ENCODE peak calls at places on chromosome 14, in ten cellular contexts. One of them, this sample, is unnamed.

GRCh38 chr14:71658261-71658860 is 273.9 kb upstream of the RGS6 start:
- DNase-seq in A549: no peak
- DNase-seq in fibroblast of pulmonary artery: no peak
- DNase-seq in BJ: no peak
- DNase-seq in foreskin fibroblast: peak; percentile 51
- DNase-seq in upper lobe of right lung: no peak
- DNase-seq in cardiac muscle cell: no peak
- DNase-seq in GM23338: no peak
- DNase-seq in kidney epithelial cell: no peak
- DNase-seq in Caco-2: no peak
- DNase-seq in this sample: no peak

GRCh38 chr14:51581017-51581881 is 70.5 kb upstream of the FRMD6 start:
- DNase-seq in A549: peak; percentile 55
- DNase-seq in fibroblast of pulmonary artery: peak; percentile 59
- DNase-seq in BJ: peak; percentile 80
- DNase-seq in foreskin fibroblast: peak; percentile 75
- DNase-seq in upper lobe of right lung: no peak
- DNase-seq in cardiac muscle cell: no peak
- DNase-seq in GM23338: no peak
- DNase-seq in kidney epithelial cell: peak; percentile 39
- DNase-seq in Caco-2: no peak
- DNase-seq in this sample: no peak

GRCh38 chr14:65412881-65413738 is 580 bp downstream of the FUT8 start:
- DNase-seq in A549: peak; percentile 77
- DNase-seq in fibroblast of pulmonary artery: peak; percentile 74
- DNase-seq in BJ: no peak
- DNase-seq in foreskin fibroblast: peak; percentile 88
- DNase-seq in upper lobe of right lung: peak; percentile 90
- DNase-seq in cardiac muscle cell: peak; percentile 91
- DNase-seq in GM23338: peak; percentile 70
- DNase-seq in kidney epithelial cell: no peak
- DNase-seq in Caco-2: peak; percentile 52
- DNase-seq in this sample: no peak

GRCh38 chr14:29569194-29569593 is 358.5 kb downstream of the PRKD1 start:
- DNase-seq in A549: no peak
- DNase-seq in fibroblast of pulmonary artery: no peak
- DNase-seq in BJ: no peak
- DNase-seq in foreskin fibroblast: no peak
- DNase-seq in upper lobe of right lung: no peak
- DNase-seq in cardiac muscle cell: no peak
- DNase-seq in GM23338: no peak
- DNase-seq in kidney epithelial cell: no peak
- DNase-seq in Caco-2: no peak
- DNase-seq in this sample: no peak

GRCh38 chr14:39050389-39050788 is 52.6 kb downstream of the SEC23A start:
- DNase-seq in A549: peak; percentile 21
- DNase-seq in fibroblast of pulmonary artery: peak; percentile 65
- DNase-seq in BJ: peak; percentile 35
- DNase-seq in foreskin fibroblast: peak; percentile 80
- DNase-seq in upper lobe of right lung: no peak
- DNase-seq in cardiac muscle cell: no peak
- DNase-seq in GM23338: no peak
- DNase-seq in kidney epithelial cell: peak; percentile 76
- DNase-seq in Caco-2: peak; percentile 51
- DNase-seq in this sample: peak; percentile 10

GRCh38 chr14:30584058-30584630 is 25.2 kb downstream of the G2E3 start:
- DNase-seq in A549: no peak
- DNase-seq in fibroblast of pulmonary artery: no peak
- DNase-seq in BJ: no peak
- DNase-seq in foreskin fibroblast: peak; percentile 24
- DNase-seq in upper lobe of right lung: no peak
- DNase-seq in cardiac muscle cell: no peak
- DNase-seq in GM23338: no peak
- DNase-seq in kidney epithelial cell: no peak
- DNase-seq in Caco-2: no peak
- DNase-seq in this sample: no peak

GRCh38 chr14:72401632-72402428 is 469.6 kb downstream of the RGS6 start:
- DNase-seq in A549: no peak
- DNase-seq in fibroblast of pulmonary artery: no peak
- DNase-seq in BJ: no peak
- DNase-seq in foreskin fibroblast: no peak
- DNase-seq in upper lobe of right lung: no peak
- DNase-seq in cardiac muscle cell: no peak
- DNase-seq in GM23338: no peak
- DNase-seq in kidney epithelial cell: no peak
- DNase-seq in Caco-2: no peak
- DNase-seq in this sample: no peak

GRCh38 chr14:20657216-20658211 is 16.0 kb upstream of the OR6S1 start:
- DNase-seq in A549: peak; percentile 92
- DNase-seq in fibroblast of pulmonary artery: no peak
- DNase-seq in BJ: no peak
- DNase-seq in foreskin fibroblast: peak; percentile 7
- DNase-seq in upper lobe of right lung: no peak
- DNase-seq in cardiac muscle cell: no peak
- DNase-seq in GM23338: peak; percentile 96
- DNase-seq in kidney epithelial cell: no peak
- DNase-seq in Caco-2: peak; percentile 80
- DNase-seq in this sample: no peak

GRCh38 chr14:39372656-39373055 is 59.6 kb downstream of the FBXO33 start:
- DNase-seq in A549: no peak
- DNase-seq in fibroblast of pulmonary artery: peak; percentile 45
- DNase-seq in BJ: no peak
- DNase-seq in foreskin fibroblast: peak; percentile 62
- DNase-seq in upper lobe of right lung: no peak
- DNase-seq in cardiac muscle cell: no peak
- DNase-seq in GM23338: no peak
- DNase-seq in kidney epithelial cell: no peak
- DNase-seq in Caco-2: no peak
- DNase-seq in this sample: no peak

DNA sequence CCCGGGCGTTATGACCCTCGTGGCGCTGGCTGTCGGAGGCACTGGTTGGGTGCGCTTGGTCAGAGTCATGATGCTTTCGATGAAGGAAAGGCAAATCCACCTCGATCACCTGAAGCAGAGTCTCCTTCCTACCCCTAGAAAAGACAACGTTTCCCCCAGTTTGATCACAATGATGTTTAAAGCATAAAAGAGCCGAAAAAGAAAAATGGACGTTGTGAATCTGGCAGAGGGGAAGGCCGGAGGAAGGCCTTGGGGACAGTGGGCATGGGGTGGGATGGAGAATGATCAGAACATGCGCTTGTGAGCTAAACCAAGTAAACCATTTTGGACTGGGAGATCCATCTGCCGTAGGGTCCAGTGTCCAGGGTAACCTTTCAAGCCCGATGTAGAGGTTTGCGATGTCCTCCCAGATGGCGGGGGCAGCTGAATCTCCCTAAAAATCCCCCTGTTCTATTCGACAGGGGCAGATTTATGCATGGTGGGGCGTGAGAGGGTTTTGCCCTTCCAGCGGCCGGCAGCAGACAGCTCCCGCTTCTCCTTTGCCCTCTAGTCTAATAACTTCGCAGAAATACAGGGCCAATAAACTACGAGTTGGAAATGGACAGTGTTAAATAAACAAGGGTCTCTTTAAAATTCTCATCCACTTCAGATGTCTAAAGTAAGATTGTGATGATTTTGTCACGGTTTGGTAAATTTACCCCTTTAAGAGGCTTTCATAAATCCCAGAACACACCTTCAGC is 2.3 kb upstream of the OTX2 start:
- DNase-seq in A549: no peak
- DNase-seq in fibroblast of pulmonary artery: no peak
- DNase-seq in BJ: no peak
- DNase-seq in foreskin fibroblast: no peak
- DNase-seq in upper lobe of right lung: no peak
- DNase-seq in cardiac muscle cell: no peak
- DNase-seq in GM23338: no peak
- DNase-seq in kidney epithelial cell: no peak
- DNase-seq in Caco-2: no peak
- DNase-seq in this sample: no peak
- H3K4me3 ChIP-seq in A549: no peak overlapping the region
- H3K4me3 ChIP-seq in fibroblast of pulmonary artery: no peak overlapping the region
- H3K4me3 ChIP-seq in BJ: no peak overlapping the region
- H3K4me3 ChIP-seq in foreskin fibroblast: no peak overlapping the region
- H3K4me3 ChIP-seq in upper lobe of right lung: no peak overlapping the region
- H3K4me3 ChIP-seq in cardiac muscle cell: no peak overlapping the region
- H3K4me3 ChIP-seq in GM23338: peak overlapping the region; percentile 61
- H3K4me3 ChIP-seq in kidney epithelial cell: no peak overlapping the region
- H3K4me3 ChIP-seq in Caco-2: no peak overlapping the region
- H3K4me3 ChIP-seq in this sample: peak overlapping the region; percentile 95

GRCh38 chr14:73591690-73592448 is at the start of gene ACOT4:
- DNase-seq in A549: peak; percentile 62
- DNase-seq in fibroblast of pulmonary artery: peak; percentile 25
- DNase-seq in BJ: no peak
- DNase-seq in foreskin fibroblast: peak; percentile 62
- DNase-seq in upper lobe of right lung: peak; percentile 80
- DNase-seq in cardiac muscle cell: peak; percentile 28
- DNase-seq in GM23338: peak; percentile 73
- DNase-seq in kidney epithelial cell: no peak
- DNase-seq in Caco-2: peak; percentile 59
- DNase-seq in this sample: no peak
- TF ChIP-seq CTCF in A549: peak; percentile 11
- TF ChIP-seq CTCF in fibroblast of pulmonary artery: no peak
- TF ChIP-seq CTCF in BJ: no peak
- TF ChIP-seq CTCF in foreskin fibroblast: no peak
- TF ChIP-seq CTCF in upper lobe of right lung: peak; percentile 11
- TF ChIP-seq CTCF in cardiac muscle cell: no peak
- TF ChIP-seq CTCF in GM23338: peak; percentile 12
- TF ChIP-seq CTCF in kidney epithelial cell: no peak
- TF ChIP-seq CTCF in Caco-2: peak; percentile 25
- TF ChIP-seq CTCF in this sample: peak; percentile 1

DNA sequence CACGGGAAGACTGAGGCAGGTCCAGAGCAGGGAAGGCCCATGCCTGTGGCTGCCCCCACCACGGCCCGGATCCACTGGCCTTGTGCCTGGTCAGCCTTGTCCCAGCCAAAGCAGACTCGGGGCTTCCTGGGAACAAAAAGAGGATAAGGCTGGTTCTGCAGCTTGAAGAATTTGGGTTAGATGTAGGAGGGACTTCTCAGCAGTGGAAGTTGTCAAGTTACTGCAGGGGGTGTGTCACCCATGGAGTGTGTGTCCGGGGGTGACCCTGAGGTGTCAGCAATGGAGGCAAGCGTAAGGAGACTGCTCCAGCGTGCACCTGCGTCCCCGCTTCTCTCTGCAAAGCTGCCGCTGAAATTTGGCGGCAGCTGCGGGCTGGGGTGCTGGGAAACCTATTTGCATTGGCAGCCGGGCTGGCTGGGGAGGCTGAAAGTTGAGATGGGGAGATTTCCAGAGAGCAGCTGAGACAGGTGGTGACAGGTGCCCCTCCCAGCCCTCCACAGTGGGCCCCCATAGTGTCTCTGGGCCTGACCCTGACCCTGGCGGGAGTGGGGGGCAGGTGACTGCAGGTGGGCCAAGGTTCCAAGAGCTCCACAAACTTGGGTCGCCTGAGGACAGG is 12.5 kb upstream of the TNFAIP2 start:
- DNase-seq in A549: no peak
- DNase-seq in fibroblast of pulmonary artery: no peak
- DNase-seq in BJ: no peak
- DNase-seq in foreskin fibroblast: no peak
- DNase-seq in upper lobe of right lung: no peak
- DNase-seq in cardiac muscle cell: no peak
- DNase-seq in GM23338: peak; percentile 60
- DNase-seq in kidney epithelial cell: no peak
- DNase-seq in Caco-2: no peak
- DNase-seq in this sample: no peak
- H3K4me3 ChIP-seq in A549: peak overlapping the region; percentile 27
- H3K4me3 ChIP-seq in fibroblast of pulmonary artery: no peak overlapping the region
- H3K4me3 ChIP-seq in BJ: no peak overlapping the region
- H3K4me3 ChIP-seq in foreskin fibroblast: no peak overlapping the region
- H3K4me3 ChIP-seq in upper lobe of right lung: no peak overlapping the region
- H3K4me3 ChIP-seq in cardiac muscle cell: no peak overlapping the region
- H3K4me3 ChIP-seq in GM23338: peak overlapping the region; percentile 56
- H3K4me3 ChIP-seq in kidney epithelial cell: no peak overlapping the region
- H3K4me3 ChIP-seq in Caco-2: no peak overlapping the region
- H3K4me3 ChIP-seq in this sample: no peak overlapping the region

GRCh38 chr14:57071639-57072038 is 197.1 kb downstream of the EXOC5 start:
- DNase-seq in A549: no peak
- DNase-seq in fibroblast of pulmonary artery: no peak
- DNase-seq in BJ: no peak
- DNase-seq in foreskin fibroblast: no peak
- DNase-seq in upper lobe of right lung: no peak
- DNase-seq in cardiac muscle cell: no peak
- DNase-seq in GM23338: no peak
- DNase-seq in kidney epithelial cell: no peak
- DNase-seq in Caco-2: no peak
- DNase-seq in this sample: peak; percentile 81

GRCh38 chr14:57066463-57066862 is 202.2 kb downstream of the EXOC5 start:
- DNase-seq in A549: no peak
- DNase-seq in fibroblast of pulmonary artery: no peak
- DNase-seq in BJ: no peak
- DNase-seq in foreskin fibroblast: no peak
- DNase-seq in upper lobe of right lung: no peak
- DNase-seq in cardiac muscle cell: no peak
- DNase-seq in GM23338: no peak
- DNase-seq in kidney epithelial cell: no peak
- DNase-seq in Caco-2: no peak
- DNase-seq in this sample: no peak

GRCh38 chr14:57069702-57070101 is 199.0 kb downstream of the EXOC5 start:
- DNase-seq in A549: no peak
- DNase-seq in fibroblast of pulmonary artery: no peak
- DNase-seq in BJ: no peak
- DNase-seq in foreskin fibroblast: no peak
- DNase-seq in upper lobe of right lung: no peak
- DNase-seq in cardiac muscle cell: no peak
- DNase-seq in GM23338: no peak
- DNase-seq in kidney epithelial cell: no peak
- DNase-seq in Caco-2: no peak
- DNase-seq in this sample: no peak

GRCh38 chr14:57068511-57068910 is 200.2 kb downstream of the EXOC5 start:
- DNase-seq in A549: no peak
- DNase-seq in fibroblast of pulmonary artery: no peak
- DNase-seq in BJ: no peak
- DNase-seq in foreskin fibroblast: no peak
- DNase-seq in upper lobe of right lung: no peak
- DNase-seq in cardiac muscle cell: no peak
- DNase-seq in GM23338: no peak
- DNase-seq in kidney epithelial cell: no peak
- DNase-seq in Caco-2: no peak
- DNase-seq in this sample: peak; percentile 80

DNA sequence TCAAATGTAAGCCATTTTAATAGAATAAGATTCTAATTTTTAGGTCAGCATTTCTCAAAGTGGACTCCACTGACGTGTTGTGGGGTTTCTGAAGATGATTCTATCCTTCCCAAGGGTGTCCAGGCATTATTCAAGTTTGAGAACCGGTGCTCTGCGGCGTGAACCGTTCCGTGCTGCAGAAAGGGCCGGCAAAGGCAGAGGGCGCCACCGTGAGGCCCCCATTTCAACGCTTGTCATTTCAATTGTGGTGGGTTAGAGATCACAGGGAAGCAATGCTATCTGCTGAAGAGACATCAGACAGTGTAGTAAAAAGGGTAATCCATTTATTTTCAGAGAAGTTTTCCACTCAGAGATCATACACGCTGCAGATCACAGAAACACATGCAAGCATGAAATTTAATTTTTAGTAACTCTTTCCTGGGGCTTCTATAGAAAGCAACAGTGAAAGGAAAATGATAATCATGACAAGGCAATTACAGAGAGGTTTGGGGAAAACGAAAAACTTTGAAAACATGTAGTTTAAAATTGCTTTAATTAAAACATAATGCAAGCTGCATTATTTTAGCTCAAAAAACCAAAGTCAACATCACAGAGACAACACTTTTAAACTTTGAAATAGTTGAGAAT is 201.7 kb downstream of the EXOC5 start:
- DNase-seq in A549: peak; percentile 52
- DNase-seq in fibroblast of pulmonary artery: peak; percentile 17
- DNase-seq in BJ: no peak
- DNase-seq in foreskin fibroblast: peak; percentile 1
- DNase-seq in upper lobe of right lung: peak; percentile 68
- DNase-seq in cardiac muscle cell: peak; percentile 68
- DNase-seq in GM23338: peak; percentile 83
- DNase-seq in kidney epithelial cell: no peak
- DNase-seq in Caco-2: peak; percentile 54
- DNase-seq in this sample: no peak
- TF ChIP-seq CTCF in A549: peak; percentile 76
- TF ChIP-seq CTCF in fibroblast of pulmonary artery: peak; percentile 65
- TF ChIP-seq CTCF in BJ: peak; percentile 56
- TF ChIP-seq CTCF in foreskin fibroblast: peak; percentile 39
- TF ChIP-seq CTCF in upper lobe of right lung: peak; percentile 52
- TF ChIP-seq CTCF in cardiac muscle cell: peak; percentile 65
- TF ChIP-seq CTCF in GM23338: peak; percentile 95
- TF ChIP-seq CTCF in kidney epithelial cell: peak; percentile 85
- TF ChIP-seq CTCF in Caco-2: peak; percentile 84
- TF ChIP-seq CTCF in this sample: peak; percentile 90